ENCODE peak calls at places on chromosomes 3 and 15, in eight cellular contexts. F, A, U, S, W, B, Z and Q are unnamed samples.

GRCh38 chr3:193905541-193905940 is 230.4 kb upstream of the HES1 start:
- DNase-seq in F (no peak), A (no peak), U (no peak), S (no peak), W (no peak), B (no peak), Z (no peak), Q (no peak)

GRCh38 chr3:97942801-97943546 is 29.3 kb downstream of the RIOX2 start:
- DNase-seq in F (no peak), A (no peak), U (no peak), S (no peak), W (no peak), B (no peak), Z (no peak), Q (no peak)

GRCh38 chr15:87604857-87605446 is 651.6 kb downstream of the NTRK3 start:
- DNase-seq in F (peak; percentile 32), A (no peak), U (no peak), S (no peak), W (peak; percentile 22), B (no peak), Z (no peak), Q (no peak)

GRCh38 chr3:34382859-34383258 is 584.4 kb downstream of the PDCD6IP start:
- DNase-seq in F (no peak), A (no peak), U (no peak), S (no peak), W (peak; percentile 5), B (no peak), Z (peak; percentile 7), Q (no peak)

GRCh38 chr3:75951941-75952340 is 166.6 kb upstream of the ZNF717 start:
- DNase-seq in F (no peak), A (no peak), U (peak; percentile 4), S (no peak), W (no peak), B (no peak), Z (peak; percentile 1), Q (no peak)

GRCh38 chr3:182058488-182058887 is 346.8 kb downstream of the SOX2 start:
- DNase-seq in F (no peak), A (no peak), U (no peak), S (no peak), W (no peak), B (no peak), Z (no peak), Q (no peak)

GRCh38 chr3:109187390-109187789 is 50.9 kb downstream of the C3orf85 start:
- DNase-seq in F (peak; percentile 42), A (no peak), U (no peak), S (no peak), W (no peak), B (no peak), Z (no peak), Q (no peak)

GRCh38 chr15:76200083-76200465 is 111.2 kb downstream of the ETFA start:
- DNase-seq in F (no peak), A (no peak), U (no peak), S (no peak), W (no peak), B (no peak), Z (no peak), Q (no peak)

GRCh38 chr3:41525288-41526064 is 326.2 kb downstream of the CTNNB1 start:
- DNase-seq in F (no peak), A (no peak), U (no peak), S (no peak), W (no peak), B (no peak), Z (no peak), Q (no peak)

GRCh38 chr3:10530241-10530640 is 24.9 kb upstream of the ATP2B2 start:
- DNase-seq in F (no peak), A (no peak), U (no peak), S (no peak), W (no peak), B (no peak), Z (no peak), Q (no peak)

GRCh38 chr15:99092554-99093172 is 12.2 kb upstream of the SYNM start:
- DNase-seq in F (no peak), A (no peak), U (no peak), S (no peak), W (no peak), B (no peak), Z (no peak), Q (no peak)

GRCh38 chr3:151979914-151980313 is 106.5 kb downstream of the SUCNR1 start:
- DNase-seq in F (no peak), A (no peak), U (no peak), S (no peak), W (no peak), B (no peak), Z (no peak), Q (no peak)

GRCh38 chr3:52292247-52293065 is 4.8 kb downstream of the GLYCTK start:
- DNase-seq in F (no peak), A (no peak), U (no peak), S (no peak), W (no peak), B (no peak), Z (no peak), Q (no peak)

GRCh38 chr3:168426196-168426595 is 330.5 kb upstream of the GOLIM4 start:
- DNase-seq in F (no peak), A (no peak), U (peak; percentile 52), S (no peak), W (no peak), B (no peak), Z (peak; percentile 85), Q (no peak)

GRCh38 chr3:39209329-39209970 is 17.1 kb upstream of the XIRP1 start:
- DNase-seq in F (no peak), A (no peak), U (no peak), S (no peak), W (no peak), B (no peak), Z (no peak), Q (no peak)

GRCh38 chr15:41957021-41957897 is 15.1 kb downstream of the EHD4 start:
- DNase-seq in F (no peak), A (no peak), U (peak; percentile 38), S (no peak), W (no peak), B (no peak), Z (no peak), Q (no peak)

GRCh38 chr3:126109860-126110235 is 25.9 kb upstream of the SLC41A3 start:
- DNase-seq in F (no peak), A (no peak), U (no peak), S (no peak), W (no peak), B (peak; percentile 13), Z (no peak), Q (no peak)

GRCh38 chr3:161275919-161276318 is 54.8 kb downstream of the NMD3 start:
- DNase-seq in F (no peak), A (no peak), U (no peak), S (no peak), W (peak; percentile 73), B (no peak), Z (no peak), Q (no peak)

GRCh38 chr15:94411279-94411678 is 179.9 kb downstream of the MCTP2 start:
- DNase-seq in F (no peak), A (no peak), U (no peak), S (no peak), W (peak; percentile 74), B (no peak), Z (no peak), Q (no peak)